ENCODE peak calls at places on chromosomes 7 and 10, in four cellular contexts. One of them, this sample, is unnamed.

GRCh38 chr7:50664461-50664922 is 99.3 kb upstream of the DDC start:
- DNase-seq in Peyer's patch: no peak
- DNase-seq in erythroblast: no peak
- DNase-seq in GM12892: peak; percentile 41
- DNase-seq in this sample: no peak

GRCh38 chr7:6178273-6179029 is 94.0 kb downstream of the CYTH3 start:
- DNase-seq in erythroblast: peak; percentile 71
- DNase-seq in Peyer's patch: no peak
- DNase-seq in GM12892: no peak
- DNase-seq in this sample: no peak

GRCh38 chr7:77550586-77550985 is 13.5 kb downstream of the PTPN12 start:
- DNase-seq in GM12892: no peak
- DNase-seq in erythroblast: no peak
- DNase-seq in Peyer's patch: no peak
- DNase-seq in this sample: no peak

GRCh38 chr7:142637240-142637639 is 112.0 kb upstream of the PRSS1 start:
- DNase-seq in erythroblast: no peak
- DNase-seq in GM12892: no peak
- DNase-seq in Peyer's patch: no peak
- DNase-seq in this sample: no peak

GRCh38 chr10:112624546-112625048 is 177.6 kb downstream of the VTI1A start:
- DNase-seq in Peyer's patch: no peak
- DNase-seq in GM12892: no peak
- DNase-seq in erythroblast: no peak
- DNase-seq in this sample: no peak

GRCh38 chr10:101301111-101301731 is 52.7 kb upstream of the BTRC start:
- DNase-seq in GM12892: no peak
- DNase-seq in Peyer's patch: no peak
- DNase-seq in erythroblast: peak; percentile 80
- DNase-seq in this sample: no peak

GRCh38 chr10:24706479-24707118 is 17.1 kb downstream of the ARHGAP21 start:
- DNase-seq in erythroblast: peak; percentile 52
- DNase-seq in GM12892: no peak
- DNase-seq in Peyer's patch: no peak
- DNase-seq in this sample: no peak

GRCh38 chr7:73905360-73905759 is 44.4 kb downstream of the TMEM270 start:
- DNase-seq in GM12892: no peak
- DNase-seq in erythroblast: no peak
- DNase-seq in Peyer's patch: no peak
- DNase-seq in this sample: no peak

GRCh38 chr10:99548041-99548530 is 15.3 kb downstream of the NKX2-3 start:
- DNase-seq in erythroblast: peak; percentile 31
- DNase-seq in GM12892: no peak
- DNase-seq in Peyer's patch: no peak
- DNase-seq in this sample: no peak

GRCh38 chr10:126158090-126158489 is 230.2 kb downstream of the ADAM12 start:
- DNase-seq in GM12892: no peak
- DNase-seq in Peyer's patch: no peak
- DNase-seq in erythroblast: no peak
- DNase-seq in this sample: no peak

GRCh38 chr7:28623105-28623730 is 210.9 kb downstream of the CREB5 start:
- DNase-seq in Peyer's patch: no peak
- DNase-seq in erythroblast: no peak
- DNase-seq in GM12892: no peak
- DNase-seq in this sample: no peak

GRCh38 chr7:90965211-90965610 is 299.0 kb upstream of the FZD1 start:
- DNase-seq in GM12892: no peak
- DNase-seq in erythroblast: no peak
- DNase-seq in Peyer's patch: no peak
- DNase-seq in this sample: no peak

GRCh38 chr10:96044686-96045085 is 1.3 kb downstream of the CCNJ start:
- DNase-seq in Peyer's patch: no peak
- DNase-seq in GM12892: no peak
- DNase-seq in erythroblast: peak; percentile 63
- DNase-seq in this sample: no peak

GRCh38 chr10:123864923-123865322 is 26.7 kb downstream of the CPXM2 start:
- DNase-seq in GM12892: no peak
- DNase-seq in erythroblast: no peak
- DNase-seq in Peyer's patch: no peak
- DNase-seq in this sample: no peak

GRCh38 chr10:11898372-11899066 is 75.4 kb downstream of the PROSER2 start:
- DNase-seq in GM12892: no peak
- DNase-seq in erythroblast: peak; percentile 90
- DNase-seq in Peyer's patch: no peak
- DNase-seq in this sample: no peak
- TF ChIP-seq POLR2A in GM12892: no peak
- TF ChIP-seq POLR2A in erythroblast: peak; percentile 55
- TF ChIP-seq POLR2A in Peyer's patch: no peak
- TF ChIP-seq POLR2A in this sample: no peak

DNA sequence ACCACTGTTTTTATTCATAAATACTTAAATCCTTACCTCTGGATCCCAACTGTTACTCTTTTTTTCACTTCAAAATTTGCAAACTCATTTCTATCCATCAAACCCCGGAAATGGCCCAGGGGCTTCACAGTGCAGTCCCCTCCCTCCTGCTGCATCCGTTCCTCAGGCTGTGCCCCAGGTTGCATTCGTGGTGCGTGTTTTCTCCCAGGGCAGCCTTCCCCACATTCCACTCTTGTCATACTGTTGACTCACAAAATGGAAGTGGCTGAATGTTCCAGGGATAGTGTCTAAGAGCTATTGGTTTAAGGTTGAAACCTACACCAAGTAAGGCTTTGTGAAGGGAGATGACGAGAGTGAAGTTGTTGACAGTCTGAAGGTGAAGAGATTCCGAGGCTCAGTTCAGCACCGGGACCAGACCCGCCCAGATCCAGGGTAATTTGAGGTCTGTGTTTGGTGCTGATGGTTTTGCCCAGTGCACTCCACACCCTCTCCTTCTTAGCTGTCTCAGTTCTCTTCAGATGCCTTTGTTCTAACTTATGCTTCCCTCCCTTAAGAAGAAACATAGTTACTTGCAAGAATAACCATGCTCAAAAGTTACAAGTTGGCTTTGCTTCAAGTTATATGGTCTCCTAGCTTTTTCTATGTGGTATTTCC is 7.7 kb downstream of the INSIG1 start:
- DNase-seq in Peyer's patch: no peak
- DNase-seq in GM12892: no peak
- DNase-seq in erythroblast: no peak
- DNase-seq in this sample: no peak
- TF ChIP-seq POLR2A in Peyer's patch: no peak
- TF ChIP-seq POLR2A in GM12892: no peak
- TF ChIP-seq POLR2A in erythroblast: peak; percentile 33
- TF ChIP-seq POLR2A in this sample: no peak

DNA sequence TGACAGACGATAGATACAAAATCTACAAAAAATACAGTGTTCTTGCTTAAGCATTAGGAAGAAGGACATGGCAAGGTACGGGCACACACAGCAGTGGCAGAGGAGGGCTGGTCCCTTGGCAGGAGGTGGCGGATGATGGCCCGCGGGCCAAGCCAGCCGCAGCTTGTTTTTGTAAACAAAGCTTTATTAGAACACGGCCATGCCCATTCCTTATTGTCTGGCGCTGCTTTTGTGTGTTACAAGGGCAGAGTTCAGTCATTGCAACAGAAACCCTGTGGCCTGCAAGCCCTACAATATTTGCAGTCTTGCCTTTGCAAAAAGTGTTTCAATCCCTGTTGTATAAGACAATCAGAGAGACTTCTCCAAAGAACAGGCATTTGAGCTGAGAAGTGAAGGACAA is 30.7 kb downstream of the FGFR2 start:
- DNase-seq in Peyer's patch: no peak
- DNase-seq in erythroblast: no peak
- DNase-seq in GM12892: no peak
- DNase-seq in this sample: no peak
- TF ChIP-seq POLR2A in Peyer's patch: no peak
- TF ChIP-seq POLR2A in erythroblast: no peak
- TF ChIP-seq POLR2A in GM12892: no peak
- TF ChIP-seq POLR2A in this sample: no peak

GRCh38 chr10:35372329-35372728 is 36.0 kb downstream of the CCNY start:
- DNase-seq in Peyer's patch: no peak
- DNase-seq in GM12892: no peak
- DNase-seq in erythroblast: no peak
- DNase-seq in this sample: no peak
- TF ChIP-seq POLR2A in Peyer's patch: no peak
- TF ChIP-seq POLR2A in GM12892: no peak
- TF ChIP-seq POLR2A in erythroblast: no peak
- TF ChIP-seq POLR2A in this sample: no peak

DNA sequence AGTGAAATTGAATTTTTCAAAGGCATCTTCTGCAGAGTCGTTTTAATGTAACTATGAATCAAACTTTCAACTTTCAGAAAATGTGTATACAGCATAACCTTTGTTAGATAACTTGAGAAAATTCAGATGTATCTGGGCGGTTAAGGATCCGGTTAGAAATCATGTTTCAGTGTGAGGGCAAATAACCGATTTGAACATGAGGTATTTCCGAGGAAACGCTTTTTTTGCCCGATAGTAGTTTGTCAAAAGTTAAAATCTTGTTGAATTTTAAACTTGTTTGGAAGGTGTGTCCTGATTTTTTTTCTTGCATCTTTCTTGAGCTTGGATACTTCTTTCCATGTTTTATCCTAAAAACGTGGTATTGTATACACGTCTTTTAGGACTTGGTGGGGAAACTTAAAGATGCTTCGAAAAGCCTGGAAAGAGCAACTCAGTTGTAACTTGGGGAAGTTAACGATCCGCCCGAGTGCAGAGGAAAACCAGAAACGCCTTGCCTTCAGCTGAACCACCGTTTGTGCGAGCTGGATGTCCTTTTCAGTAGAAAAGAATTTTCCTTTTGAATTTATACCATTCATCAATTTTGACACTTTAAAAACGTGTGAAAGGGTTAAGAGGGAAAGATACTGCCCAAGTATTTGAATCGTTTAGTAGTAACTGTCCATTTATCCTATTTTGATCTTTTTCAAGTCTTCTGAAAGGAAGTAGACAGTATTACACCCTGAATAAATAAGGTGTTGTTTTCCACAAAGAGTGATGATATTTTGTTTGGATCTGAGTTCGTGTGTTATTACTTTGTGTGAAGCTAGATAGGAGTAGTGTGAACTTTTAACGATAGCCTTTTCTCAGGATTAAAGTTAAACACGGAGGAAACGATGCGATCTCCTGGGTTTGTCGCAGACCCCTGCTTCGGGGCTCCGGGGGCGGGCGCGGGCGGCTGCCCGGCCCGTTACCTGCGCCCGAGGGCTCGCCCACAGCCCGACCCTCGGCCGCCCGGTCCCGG is 1.0 kb upstream of the BMI1 start:
- DNase-seq in erythroblast: peak; percentile 67
- DNase-seq in GM12892: no peak
- DNase-seq in Peyer's patch: peak; percentile 22
- DNase-seq in this sample: no peak
- TF ChIP-seq POLR2A in erythroblast: peak; percentile 35
- TF ChIP-seq POLR2A in GM12892: no peak
- TF ChIP-seq POLR2A in Peyer's patch: no peak
- TF ChIP-seq POLR2A in this sample: no peak

This sample was measured in esophagus squamous epithelium.